ENCODE peak calls at places on chromosome 20, in six cellular contexts. One of them, this sample, is unnamed.

GRCh38 chr20:38270869-38271608 is 10.5 kb upstream of the KIAA1755 start:
- DNase-seq in left ventricle myocardium inferior: peak
- DNase-seq in mammary epithelial cell: peak
- DNase-seq in WTC11: no peak
- DNase-seq in GM10248: no peak
- DNase-seq in CD8-positive, alpha-beta T cell: no peak
- DNase-seq in this sample: peak

GRCh38 chr20:41798926-41799502 is 180.8 kb upstream of the CHD6 start:
- DNase-seq in left ventricle myocardium inferior: no peak
- DNase-seq in mammary epithelial cell: no peak
- DNase-seq in WTC11: no peak
- DNase-seq in GM10248: no peak
- DNase-seq in CD8-positive, alpha-beta T cell: no peak
- DNase-seq in this sample: no peak

GRCh38 chr20:9458075-9458818 is 56.1 kb upstream of the LAMP5 start:
- DNase-seq in left ventricle myocardium inferior: no peak
- DNase-seq in mammary epithelial cell: peak
- DNase-seq in WTC11: peak
- DNase-seq in GM10248: no peak
- DNase-seq in CD8-positive, alpha-beta T cell: no peak
- DNase-seq in this sample: no peak

GRCh38 chr20:62728028-62728780 is 19.6 kb downstream of the NTSR1 start:
- DNase-seq in left ventricle myocardium inferior: peak
- DNase-seq in mammary epithelial cell: no peak
- DNase-seq in WTC11: no peak
- DNase-seq in GM10248: no peak
- DNase-seq in CD8-positive, alpha-beta T cell: no peak
- DNase-seq in this sample: no peak

GRCh38 chr20:35306931-35307517 is 14.8 kb upstream of the FAM83C start:
- DNase-seq in left ventricle myocardium inferior: peak
- DNase-seq in mammary epithelial cell: peak
- DNase-seq in WTC11: peak
- DNase-seq in GM10248: no peak
- DNase-seq in CD8-positive, alpha-beta T cell: peak
- DNase-seq in this sample: no peak

GRCh38 chr20:33914871-33915270 is 78.8 kb upstream of the RALY start:
- DNase-seq in left ventricle myocardium inferior: no peak
- DNase-seq in mammary epithelial cell: peak
- DNase-seq in WTC11: no peak
- DNase-seq in GM10248: no peak
- DNase-seq in CD8-positive, alpha-beta T cell: peak
- DNase-seq in this sample: no peak

GRCh38 chr20:18007534-18008292 is 38.9 kb downstream of the MGME1 start:
- DNase-seq in left ventricle myocardium inferior: peak
- DNase-seq in mammary epithelial cell: no peak
- DNase-seq in WTC11: no peak
- DNase-seq in GM10248: no peak
- DNase-seq in CD8-positive, alpha-beta T cell: no peak
- DNase-seq in this sample: no peak

GRCh38 chr20:37727247-37727956 is 33.6 kb downstream of the CTNNBL1 start:
- DNase-seq in left ventricle myocardium inferior: no peak
- DNase-seq in mammary epithelial cell: no peak
- DNase-seq in WTC11: no peak
- DNase-seq in GM10248: peak
- DNase-seq in CD8-positive, alpha-beta T cell: no peak
- DNase-seq in this sample: no peak

GRCh38 chr20:64041040-64041780 is 5.2 kb downstream of the C20orf204 start:
- DNase-seq in left ventricle myocardium inferior: no peak
- DNase-seq in mammary epithelial cell: no peak
- DNase-seq in WTC11: no peak
- DNase-seq in GM10248: no peak
- DNase-seq in CD8-positive, alpha-beta T cell: peak
- DNase-seq in this sample: no peak

DNA sequence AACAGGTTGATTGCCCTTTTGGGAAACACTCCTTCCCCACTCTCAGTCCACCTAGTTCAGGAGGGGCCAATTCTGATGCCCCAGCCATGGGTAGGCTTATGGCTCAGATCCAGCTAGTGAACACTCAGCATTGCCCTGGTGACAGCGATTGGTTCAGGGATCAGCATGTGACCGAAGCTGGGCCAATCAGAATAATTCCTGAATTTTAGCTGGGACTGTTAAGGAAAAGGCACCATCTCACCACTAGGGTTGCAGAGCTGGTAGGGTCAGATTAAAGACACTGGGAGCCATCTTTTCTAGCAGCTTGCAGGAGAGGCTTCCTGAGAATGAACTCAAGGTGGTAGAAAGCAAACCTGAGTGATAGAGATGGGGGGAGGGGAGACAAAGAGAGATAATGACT is 44.4 kb downstream of the EYA2 start:
- DNase-seq in left ventricle myocardium inferior: no peak
- DNase-seq in mammary epithelial cell: no peak
- DNase-seq in WTC11: peak
- DNase-seq in GM10248: no peak
- DNase-seq in CD8-positive, alpha-beta T cell: no peak
- DNase-seq in this sample: no peak
- TF ChIP-seq CTCF in left ventricle myocardium inferior: no peak
- TF ChIP-seq CTCF in mammary epithelial cell: peak
- TF ChIP-seq CTCF in WTC11: no peak
- TF ChIP-seq CTCF in GM10248: no peak
- TF ChIP-seq CTCF in CD8-positive, alpha-beta T cell: no peak
- TF ChIP-seq CTCF in this sample: peak

GRCh38 chr20:10495173-10495572 is 60.1 kb downstream of the SLX4IP start:
- DNase-seq in left ventricle myocardium inferior: no peak
- DNase-seq in mammary epithelial cell: no peak
- DNase-seq in WTC11: no peak
- DNase-seq in GM10248: no peak
- DNase-seq in CD8-positive, alpha-beta T cell: no peak
- DNase-seq in this sample: no peak

GRCh38 chr20:10492844-10493243 is 57.7 kb downstream of the SLX4IP start:
- DNase-seq in left ventricle myocardium inferior: no peak
- DNase-seq in mammary epithelial cell: no peak
- DNase-seq in WTC11: no peak
- DNase-seq in GM10248: no peak
- DNase-seq in CD8-positive, alpha-beta T cell: no peak
- DNase-seq in this sample: no peak

GRCh38 chr20:10489853-10490627 is 54.9 kb downstream of the SLX4IP start:
- DNase-seq in left ventricle myocardium inferior: no peak
- DNase-seq in mammary epithelial cell: no peak
- DNase-seq in WTC11: no peak
- DNase-seq in GM10248: no peak
- DNase-seq in CD8-positive, alpha-beta T cell: no peak
- DNase-seq in this sample: no peak

GRCh38 chr20:10490706-10491105 is 55.6 kb downstream of the SLX4IP start:
- DNase-seq in left ventricle myocardium inferior: no peak
- DNase-seq in mammary epithelial cell: no peak
- DNase-seq in WTC11: no peak
- DNase-seq in GM10248: no peak
- DNase-seq in CD8-positive, alpha-beta T cell: no peak
- DNase-seq in this sample: peak

DNA sequence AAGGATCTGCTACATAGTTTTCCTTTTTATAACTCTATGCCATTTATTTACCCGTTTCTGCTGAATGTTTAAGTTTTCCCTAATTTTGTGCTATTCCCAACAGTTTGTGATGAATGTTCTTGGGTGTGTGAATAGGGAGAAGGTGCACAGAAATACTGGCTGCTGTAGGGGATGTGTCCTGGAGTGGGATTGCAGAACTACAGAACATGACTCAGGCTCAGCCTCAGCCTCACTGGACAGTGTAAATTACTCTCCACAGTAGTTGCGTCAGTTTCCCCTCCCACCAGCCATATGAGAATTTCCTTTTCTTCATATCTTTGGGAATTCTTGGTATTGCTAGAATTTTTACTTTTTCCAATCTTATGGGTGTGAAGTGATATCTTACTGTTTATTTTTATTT is 57.0 kb downstream of the SLX4IP start:
- DNase-seq in left ventricle myocardium inferior: no peak
- DNase-seq in mammary epithelial cell: no peak
- DNase-seq in WTC11: no peak
- DNase-seq in GM10248: no peak
- DNase-seq in CD8-positive, alpha-beta T cell: no peak
- DNase-seq in this sample: no peak
- TF ChIP-seq CTCF in left ventricle myocardium inferior: no peak
- TF ChIP-seq CTCF in mammary epithelial cell: no peak
- TF ChIP-seq CTCF in WTC11: no peak
- TF ChIP-seq CTCF in GM10248: no peak
- TF ChIP-seq CTCF in CD8-positive, alpha-beta T cell: no peak
- TF ChIP-seq CTCF in this sample: no peak

DNA sequence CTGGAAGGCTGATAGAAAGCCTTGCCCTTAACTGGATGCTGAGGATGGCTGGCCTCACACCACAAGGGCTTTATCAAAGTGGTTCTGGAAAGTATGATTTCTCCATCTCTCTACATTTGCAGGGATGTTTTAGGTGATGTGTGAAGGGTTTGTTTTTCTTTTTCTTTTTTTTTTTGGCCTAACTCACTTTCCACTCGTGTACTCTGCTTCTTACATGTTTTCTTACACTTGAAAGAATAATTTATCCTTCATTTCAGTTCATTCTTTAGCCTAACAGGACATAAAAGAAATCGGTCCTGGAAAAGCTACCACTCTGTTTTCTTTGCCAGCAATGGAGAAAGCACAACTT is 41.2 kb downstream of the ISM1 start:
- DNase-seq in left ventricle myocardium inferior: no peak
- DNase-seq in mammary epithelial cell: no peak
- DNase-seq in WTC11: no peak
- DNase-seq in GM10248: no peak
- DNase-seq in CD8-positive, alpha-beta T cell: no peak
- DNase-seq in this sample: no peak
- TF ChIP-seq CTCF in left ventricle myocardium inferior: no peak
- TF ChIP-seq CTCF in mammary epithelial cell: no peak
- TF ChIP-seq CTCF in WTC11: no peak
- TF ChIP-seq CTCF in GM10248: no peak
- TF ChIP-seq CTCF in CD8-positive, alpha-beta T cell: peak
- TF ChIP-seq CTCF in this sample: no peak

DNA sequence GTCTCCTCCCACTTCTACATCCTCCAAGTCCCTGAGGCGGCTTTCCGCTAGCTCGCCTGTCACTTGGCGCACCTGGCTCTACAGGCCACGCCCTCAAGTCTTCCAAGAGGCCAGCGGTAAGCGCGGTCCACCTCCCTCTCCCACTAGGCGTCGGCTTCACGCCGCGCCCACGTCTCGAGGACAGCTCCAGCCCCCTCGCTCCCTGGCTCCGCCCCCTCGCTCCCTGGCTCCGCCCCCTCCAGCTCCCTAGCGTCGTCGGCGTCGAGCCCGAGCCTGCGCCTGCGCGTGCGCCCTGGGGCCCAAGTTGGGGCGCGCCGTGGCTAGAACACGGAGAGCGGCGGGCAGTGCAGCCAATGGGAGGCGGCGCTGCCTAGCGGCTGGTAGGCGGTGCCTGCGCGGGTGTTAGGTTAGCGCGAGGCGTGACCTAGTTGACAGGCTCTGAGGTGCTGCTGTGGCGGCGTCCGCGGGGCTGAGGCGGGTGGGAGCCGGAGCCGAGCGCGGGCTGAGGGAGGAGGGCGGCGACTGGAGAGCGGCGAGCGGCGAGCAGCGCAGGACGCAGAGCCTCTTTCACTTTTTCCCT is at the start of gene MACROD2:
- DNase-seq in left ventricle myocardium inferior: peak
- DNase-seq in mammary epithelial cell: peak
- DNase-seq in WTC11: peak
- DNase-seq in GM10248: peak
- DNase-seq in CD8-positive, alpha-beta T cell: peak
- DNase-seq in this sample: peak
- TF ChIP-seq CTCF in left ventricle myocardium inferior: peak
- TF ChIP-seq CTCF in mammary epithelial cell: no peak
- TF ChIP-seq CTCF in WTC11: no peak
- TF ChIP-seq CTCF in GM10248: no peak
- TF ChIP-seq CTCF in CD8-positive, alpha-beta T cell: no peak
- TF ChIP-seq CTCF in this sample: no peak

DNA sequence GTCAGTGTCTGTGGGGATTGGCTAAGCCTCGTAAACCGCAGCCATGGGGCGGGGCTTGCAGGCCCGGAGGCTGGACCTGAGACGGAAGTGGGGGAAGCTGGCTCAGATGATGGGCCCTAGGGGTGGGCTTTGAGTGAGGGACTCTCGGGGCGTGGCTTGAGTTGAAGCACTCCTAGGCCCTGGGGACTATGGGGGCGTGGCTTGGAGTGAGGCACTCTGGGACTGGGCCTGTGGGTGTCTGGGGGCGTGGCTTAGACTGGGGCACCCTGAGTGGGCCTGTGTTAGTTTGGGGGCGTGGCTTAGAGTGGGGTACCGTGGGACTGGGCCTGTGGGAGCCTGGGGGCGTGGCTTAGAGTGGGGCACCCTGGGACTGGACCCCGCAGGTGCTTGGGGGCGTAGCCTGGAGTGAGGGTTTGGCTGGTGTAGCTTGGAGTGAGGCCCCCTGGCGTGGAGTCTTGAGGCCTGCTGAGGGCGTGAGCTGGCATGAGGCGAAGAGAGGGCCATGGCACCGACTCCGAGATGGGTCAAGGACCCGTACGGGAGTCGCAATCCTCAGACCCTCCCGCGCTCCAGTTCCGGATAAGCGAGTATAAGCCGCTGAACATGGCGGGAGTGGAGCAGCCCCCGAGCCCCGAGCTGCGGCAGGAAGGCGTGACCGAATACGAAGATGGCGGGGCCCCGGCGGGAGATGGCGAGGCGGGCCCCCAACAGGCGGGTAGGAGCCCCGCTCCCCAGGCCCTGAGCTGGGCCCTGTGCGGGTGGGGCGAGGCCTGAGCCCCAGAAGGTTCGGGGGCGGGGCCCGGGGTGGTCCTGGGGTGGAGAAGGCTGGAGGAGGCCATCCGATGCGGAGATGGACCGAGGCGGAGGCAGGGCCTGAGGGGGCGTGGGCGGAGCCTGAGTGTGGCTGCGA is 6.8 kb downstream of the L3MBTL1 start:
- DNase-seq in left ventricle myocardium inferior: peak
- DNase-seq in mammary epithelial cell: peak
- DNase-seq in WTC11: peak
- DNase-seq in GM10248: peak
- DNase-seq in CD8-positive, alpha-beta T cell: peak
- DNase-seq in this sample: peak
- TF ChIP-seq CTCF in left ventricle myocardium inferior: peak
- TF ChIP-seq CTCF in mammary epithelial cell: no peak
- TF ChIP-seq CTCF in WTC11: no peak
- TF ChIP-seq CTCF in GM10248: peak
- TF ChIP-seq CTCF in CD8-positive, alpha-beta T cell: no peak
- TF ChIP-seq CTCF in this sample: peak

GRCh38 chr20:11098888-11099287 is 425.1 kb upstream of the JAG1 start:
- DNase-seq in left ventricle myocardium inferior: no peak
- DNase-seq in mammary epithelial cell: peak
- DNase-seq in WTC11: peak
- DNase-seq in GM10248: no peak
- DNase-seq in CD8-positive, alpha-beta T cell: no peak
- DNase-seq in this sample: no peak
- TF ChIP-seq CTCF in left ventricle myocardium inferior: peak
- TF ChIP-seq CTCF in mammary epithelial cell: peak
- TF ChIP-seq CTCF in WTC11: no peak
- TF ChIP-seq CTCF in GM10248: no peak
- TF ChIP-seq CTCF in CD8-positive, alpha-beta T cell: no peak
- TF ChIP-seq CTCF in this sample: peak

GRCh38 chr20:50744143-50744792 is 12.9 kb downstream of the PARD6B start:
- DNase-seq in left ventricle myocardium inferior: peak
- DNase-seq in mammary epithelial cell: peak
- DNase-seq in WTC11: no peak
- DNase-seq in GM10248: no peak
- DNase-seq in CD8-positive, alpha-beta T cell: no peak
- DNase-seq in this sample: no peak
- TF ChIP-seq CTCF in left ventricle myocardium inferior: peak
- TF ChIP-seq CTCF in mammary epithelial cell: peak
- TF ChIP-seq CTCF in WTC11: no peak
- TF ChIP-seq CTCF in GM10248: no peak
- TF ChIP-seq CTCF in CD8-positive, alpha-beta T cell: no peak
- TF ChIP-seq CTCF in this sample: peak

This sample was measured in epithelial cell of proximal tubule.